ENCODE peak calls at places on chromosomes 5 and 9, in nine cellular contexts. E is cardiac fibroblast, I is foreskin fibroblast, A is GM06990, N is stomach, G is kidney epithelial cell, Q is progenitor cell of endocrine pancreas, M is adrenal gland, W is endothelial cell of umbilical vein. X is an unnamed sample.
A peak's percentile ranks its signal among the peaks of the same experiment; 100 is the strongest.

GRCh38 chr5:145076040-145076439 is 759.1 kb downstream of the PRELID2 start:
- DNase-seq in E (no peak), I (no peak), A (no peak), N (no peak), G (no peak), Q (no peak), M (no peak), W (no peak), X (no peak)

GRCh38 chr5:115375922-115376321 is 79.5 kb upstream of the CCDC112 start:
- DNase-seq in E (peak; percentile 45), I (peak; percentile 38), A (no peak), N (no peak), G (no peak), Q (no peak), M (no peak), W (no peak), X (no peak)

GRCh38 chr9:3513265-3513818 is 12.5 kb downstream of the RFX3 start:
- DNase-seq in E (no peak), I (no peak), A (no peak), N (no peak), G (no peak), Q (no peak), M (no peak), W (no peak), X (no peak)

GRCh38 chr9:8301296-8301695 is 501.7 kb upstream of the DMAC1 start:
- DNase-seq in E (no peak), I (no peak), A (no peak), N (no peak), G (no peak), Q (no peak), M (no peak), W (peak; percentile 72), X (no peak)

GRCh38 chr9:4987996-4988421 is 2.9 kb downstream of the JAK2 start:
- DNase-seq in E (peak; percentile 81), I (peak; percentile 79), A (peak; percentile 31), N (peak; percentile 35), G (no peak), Q (peak; percentile 31), M (peak; percentile 38), W (peak; percentile 83), X (no peak)

GRCh38 chr5:82597437-82597836 is 319.3 kb upstream of the RPS23 start:
- DNase-seq in E (no peak), I (no peak), A (no peak), N (no peak), G (no peak), Q (no peak), M (no peak), W (no peak), X (no peak)

GRCh38 chr5:147101654-147102053 is 133.2 kb upstream of the STK32A start:
- DNase-seq in E (peak; percentile 6), I (peak; percentile 1), A (no peak), N (no peak), G (no peak), Q (no peak), M (peak; percentile 44), W (no peak), X (no peak)

GRCh38 chr9:97811534-97812246 is 41.3 kb upstream of the FOXE1 start:
- DNase-seq in E (peak; percentile 13), I (peak; percentile 26), A (no peak), N (no peak), G (no peak), Q (no peak), M (no peak), W (peak; percentile 10), X (no peak)

GRCh38 chr5:75260708-75261107 is 24.0 kb upstream of the ANKRD31 start:
- DNase-seq in E (no peak), I (no peak), A (no peak), N (no peak), G (no peak), Q (no peak), M (no peak), W (no peak), X (no peak)

GRCh38 chr5:178450121-178450631 is 140.0 kb downstream of the COL23A1 start:
- DNase-seq in E (no peak), I (no peak), A (no peak), N (no peak), G (no peak), Q (no peak), M (no peak), W (no peak), X (no peak)

GRCh38 chr5:139789116-139789844 is 6.3 kb upstream of the PSD2 start:
- DNase-seq in E (no peak), I (no peak), A (no peak), N (no peak), G (no peak), Q (no peak), M (no peak), W (no peak), X (no peak)

GRCh38 chr9:127919253-127919815 is 2.5 kb upstream of the ST6GALNAC4 start:
- DNase-seq in E (peak; percentile 98), I (peak; percentile 100), A (no peak), N (peak; percentile 83), G (peak; percentile 100), Q (no peak), M (peak; percentile 99), W (peak; percentile 99), X (no peak)

GRCh38 chr9:127916665-127917581 is at the start of gene ST6GALNAC4:
- DNase-seq in E (peak; percentile 96), I (peak; percentile 98), A (peak; percentile 92), N (peak; percentile 97), G (no peak), Q (peak; percentile 92), M (peak; percentile 93), W (peak; percentile 89), X (peak; percentile 89)

GRCh38 chr9:127920794-127921193 is 4.0 kb upstream of the ST6GALNAC4 start:
- DNase-seq in E (no peak), I (no peak), A (no peak), N (no peak), G (no peak), Q (no peak), M (no peak), W (no peak), X (no peak)

GRCh38 chr9:127917603-127918002 is 762 bp upstream of the ST6GALNAC4 start:
- DNase-seq in E (no peak), I (no peak), A (peak; percentile 64), N (no peak), G (no peak), Q (no peak), M (no peak), W (no peak), X (no peak)

DNA sequence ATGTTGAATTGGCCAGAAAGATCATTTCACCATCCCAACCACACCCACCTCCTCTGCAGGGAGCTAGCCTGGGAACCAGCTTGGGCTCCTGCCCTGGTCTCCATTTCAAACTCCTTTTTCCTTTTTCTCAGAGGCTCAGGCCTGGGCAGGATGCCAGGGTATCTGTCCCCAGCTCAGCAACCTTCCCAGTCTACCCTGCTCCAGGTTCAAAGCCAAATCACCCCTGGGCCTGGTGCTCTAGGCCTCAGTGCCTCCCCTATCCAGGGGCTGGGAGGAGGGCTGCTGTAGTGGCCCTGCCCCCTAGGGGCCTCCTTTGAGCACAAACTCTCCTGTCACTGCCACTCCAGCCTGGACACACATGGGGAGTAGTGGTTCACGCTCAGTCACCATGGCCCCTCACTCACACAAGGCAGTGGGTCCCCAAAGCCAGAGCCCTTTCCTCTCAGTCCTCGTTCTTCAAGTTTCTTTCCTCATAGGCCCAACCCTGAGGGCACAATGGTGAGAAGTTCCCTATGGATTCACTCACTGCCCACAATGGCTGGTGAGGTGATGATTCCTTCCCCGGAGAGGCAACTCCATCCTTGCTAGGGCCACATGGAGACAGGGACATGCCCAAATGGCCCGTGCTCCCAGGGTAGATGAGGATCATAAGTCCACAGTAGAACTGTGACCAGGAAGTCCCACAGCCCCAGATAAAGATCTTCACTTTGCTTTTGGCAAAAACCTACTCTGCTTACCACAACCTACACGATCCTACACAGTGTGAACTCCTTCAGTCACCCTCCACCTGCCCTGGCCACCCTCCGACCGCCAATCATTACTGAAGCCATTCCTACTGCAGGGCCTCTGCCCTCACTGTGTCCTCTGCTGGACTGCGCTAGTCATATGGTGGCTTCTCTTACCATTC is 1.6 kb upstream of the ST6GALNAC4 start:
- DNase-seq in E (peak; percentile 81), I (peak; percentile 67), A (peak; percentile 26), N (no peak), G (no peak), Q (no peak), M (no peak), W (peak; percentile 16), X (no peak)
- TF ChIP-seq CTCF in E (no peak), I (no peak), A (peak; percentile 50), N (no peak), G (no peak), Q (peak; percentile 16), M (no peak), W (peak; percentile 24), X (no peak)

DNA sequence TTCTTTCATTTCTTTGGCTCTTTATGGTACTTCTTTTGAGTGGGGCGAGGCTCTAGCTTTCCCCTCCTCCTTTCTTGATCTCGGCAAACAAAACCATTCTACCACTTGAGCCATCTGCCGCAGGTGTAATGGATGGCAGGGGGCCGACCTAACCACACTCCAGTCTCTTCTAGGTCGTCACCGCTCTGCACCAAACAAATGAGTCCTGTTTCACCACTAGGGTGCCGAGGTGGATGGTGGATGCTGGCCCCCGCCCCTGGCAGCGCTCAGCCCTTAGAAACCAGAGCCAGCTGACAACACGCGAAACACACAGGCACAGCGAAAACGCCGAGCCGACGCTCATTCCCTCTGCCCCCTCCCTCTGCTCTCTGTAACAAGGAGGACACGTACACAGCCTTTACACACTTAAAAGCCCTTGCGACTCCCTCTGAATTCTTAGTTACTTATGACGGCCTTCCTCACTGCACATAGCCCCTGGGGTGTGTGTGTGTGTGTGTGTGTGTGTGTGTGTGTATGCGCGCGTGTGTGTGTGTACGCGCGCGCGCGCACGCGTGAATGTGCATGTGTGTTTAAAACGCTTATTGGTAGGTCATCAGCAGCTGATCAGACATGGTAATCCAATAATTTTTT is 199.4 kb downstream of the MEF2C start:
- DNase-seq in E (no peak), I (no peak), A (no peak), N (no peak), G (no peak), Q (no peak), M (no peak), W (no peak), X (no peak)
- TF ChIP-seq CTCF in E (no peak), I (no peak), A (peak; percentile 49), N (no peak), G (no peak), Q (peak; percentile 44), M (no peak), W (no peak), X (no peak)

DNA sequence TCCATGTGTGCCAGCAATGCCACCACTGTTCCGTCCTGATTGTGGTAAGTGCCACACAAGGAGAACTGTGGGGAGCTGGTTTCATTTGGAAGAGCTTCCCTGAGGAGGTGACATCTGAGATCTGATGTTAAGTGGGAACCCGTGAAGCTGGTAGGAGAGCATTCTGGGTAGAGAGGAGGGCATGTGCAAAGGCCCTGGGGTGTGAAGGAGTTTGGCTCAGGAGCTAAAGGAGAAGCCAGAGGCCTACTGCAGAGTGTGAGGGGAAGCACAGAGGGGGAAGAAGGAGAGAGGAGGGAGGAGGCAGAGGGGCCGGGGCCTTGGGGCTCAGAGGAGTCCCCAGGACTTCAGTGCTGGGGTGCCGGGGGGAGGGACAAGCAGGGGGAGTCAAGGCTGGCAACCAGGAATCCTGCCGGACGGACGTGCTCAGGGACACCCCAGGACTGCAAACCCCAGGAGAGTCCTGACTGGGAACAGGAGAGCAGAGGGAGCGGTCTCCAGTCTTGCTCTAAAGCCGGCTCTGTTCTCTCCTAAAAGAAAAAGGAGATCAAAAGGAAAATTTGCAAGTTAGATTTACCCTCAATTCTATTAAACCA is 19.7 kb downstream of the C9orf50 start:
- DNase-seq in E (no peak), I (no peak), A (no peak), N (no peak), G (no peak), Q (no peak), M (no peak), W (no peak), X (no peak)
- TF ChIP-seq CTCF in E (no peak), I (no peak), A (no peak), N (no peak), G (no peak), Q (no peak), M (no peak), W (no peak), X (no peak)

GRCh38 chr5:36414869-36415282 is 113.2 kb upstream of the RANBP3L start:
- DNase-seq in E (peak; percentile 75), I (peak; percentile 69), A (no peak), N (no peak), G (peak; percentile 38), Q (no peak), M (no peak), W (peak; percentile 42), X (no peak)
- TF ChIP-seq CTCF in E (peak; percentile 35), I (peak; percentile 41), A (peak; percentile 34), N (no peak), G (peak; percentile 30), Q (peak; percentile 73), M (peak; percentile 71), W (peak; percentile 21), X (peak; percentile 20)